ENCODE peak calls at places on chromosomes 5 and 9, in seven cellular contexts. One of them, this sample, is unnamed.

GRCh38 chr5:119360905-119361605 is 5.2 kb downstream of the TNFAIP8 start:
- DNase-seq in prostate gland: no peak
- DNase-seq in PC-3: peak; percentile 77
- DNase-seq in stomach: no peak
- DNase-seq in body of pancreas: no peak
- DNase-seq in uterus: no peak
- DNase-seq in left lung: no peak
- DNase-seq in this sample: no peak

GRCh38 chr9:113886471-113886870 is 10.4 kb downstream of the ZNF618 start:
- DNase-seq in left lung: no peak
- DNase-seq in prostate gland: no peak
- DNase-seq in PC-3: no peak
- DNase-seq in stomach: no peak
- DNase-seq in body of pancreas: no peak
- DNase-seq in uterus: no peak
- DNase-seq in this sample: no peak

GRCh38 chr5:88944751-88945507 is 61.9 kb upstream of the MEF2C start:
- DNase-seq in uterus: no peak
- DNase-seq in left lung: no peak
- DNase-seq in prostate gland: no peak
- DNase-seq in body of pancreas: no peak
- DNase-seq in PC-3: peak; percentile 58
- DNase-seq in stomach: no peak
- DNase-seq in this sample: no peak

GRCh38 chr9:36576866-36577265 is 4.2 kb downstream of the MELK start:
- DNase-seq in prostate gland: no peak
- DNase-seq in uterus: no peak
- DNase-seq in PC-3: no peak
- DNase-seq in body of pancreas: no peak
- DNase-seq in left lung: no peak
- DNase-seq in stomach: no peak
- DNase-seq in this sample: no peak

GRCh38 chr9:75185585-75186170 is 97.4 kb downstream of the OSTF1 start:
- DNase-seq in stomach: peak; percentile 51
- DNase-seq in PC-3: peak; percentile 27
- DNase-seq in uterus: no peak
- DNase-seq in left lung: peak; percentile 60
- DNase-seq in prostate gland: peak; percentile 13
- DNase-seq in body of pancreas: peak; percentile 56
- DNase-seq in this sample: peak; percentile 34

GRCh38 chr5:360277-361027 is 38.9 kb downstream of the AHRR start:
- DNase-seq in PC-3: no peak
- DNase-seq in stomach: no peak
- DNase-seq in left lung: peak; percentile 27
- DNase-seq in uterus: no peak
- DNase-seq in body of pancreas: no peak
- DNase-seq in prostate gland: no peak
- DNase-seq in this sample: no peak

GRCh38 chr5:139664273-139664693 is 16.1 kb downstream of the CXXC5 start:
- DNase-seq in body of pancreas: peak; percentile 43
- DNase-seq in stomach: no peak
- DNase-seq in left lung: peak; percentile 88
- DNase-seq in prostate gland: no peak
- DNase-seq in PC-3: no peak
- DNase-seq in uterus: no peak
- DNase-seq in this sample: no peak

GRCh38 chr5:40762716-40763115 is 7.0 kb upstream of the TTC33 start:
- DNase-seq in stomach: no peak
- DNase-seq in uterus: no peak
- DNase-seq in body of pancreas: no peak
- DNase-seq in PC-3: no peak
- DNase-seq in prostate gland: no peak
- DNase-seq in left lung: no peak
- DNase-seq in this sample: no peak

GRCh38 chr9:73133921-73134407 is 17.7 kb upstream of the ANXA1 start:
- DNase-seq in body of pancreas: no peak
- DNase-seq in uterus: no peak
- DNase-seq in left lung: no peak
- DNase-seq in prostate gland: peak; percentile 75
- DNase-seq in PC-3: peak; percentile 60
- DNase-seq in stomach: no peak
- DNase-seq in this sample: no peak

GRCh38 chr9:133128152-133128551 is 7.1 kb upstream of the RALGDS start:
- DNase-seq in prostate gland: no peak
- DNase-seq in left lung: peak; percentile 70
- DNase-seq in body of pancreas: no peak
- DNase-seq in uterus: no peak
- DNase-seq in PC-3: no peak
- DNase-seq in stomach: no peak
- DNase-seq in this sample: no peak
- H3K27me3 ChIP-seq in prostate gland: no peaks in the 10 kb centered on the region
- H3K27me3 ChIP-seq in left lung: no peaks in the 10 kb centered on the region
- H3K27me3 ChIP-seq in body of pancreas: no peaks in the 10 kb centered on the region
- H3K27me3 ChIP-seq in uterus: no peaks in the 10 kb centered on the region
- H3K27me3 ChIP-seq in PC-3: no peaks in the 10 kb centered on the region
- H3K27me3 ChIP-seq in stomach: no peaks in the 10 kb centered on the region
- H3K27me3 ChIP-seq in this sample: no peaks in the 10 kb centered on the region

GRCh38 chr9:98804083-98804482 is 3.4 kb upstream of the GALNT12 start:
- DNase-seq in uterus: no peak
- DNase-seq in prostate gland: no peak
- DNase-seq in left lung: no peak
- DNase-seq in body of pancreas: no peak
- DNase-seq in PC-3: no peak
- DNase-seq in stomach: no peak
- DNase-seq in this sample: no peak
- H3K4me1 ChIP-seq in uterus: peaks cover 4% of the 10 kb centered on the region
- H3K4me1 ChIP-seq in prostate gland: peaks cover 7% of the 10 kb centered on the region
- H3K4me1 ChIP-seq in left lung: peaks cover 6% of the 10 kb centered on the region
- H3K4me1 ChIP-seq in body of pancreas: peaks cover 20% of the 10 kb centered on the region
- H3K4me1 ChIP-seq in PC-3: peaks cover 40% of the 10 kb centered on the region
- H3K4me1 ChIP-seq in stomach: peaks cover 33% of the 10 kb centered on the region
- H3K4me1 ChIP-seq in this sample: peaks cover 16% of the 10 kb centered on the region

DNA sequence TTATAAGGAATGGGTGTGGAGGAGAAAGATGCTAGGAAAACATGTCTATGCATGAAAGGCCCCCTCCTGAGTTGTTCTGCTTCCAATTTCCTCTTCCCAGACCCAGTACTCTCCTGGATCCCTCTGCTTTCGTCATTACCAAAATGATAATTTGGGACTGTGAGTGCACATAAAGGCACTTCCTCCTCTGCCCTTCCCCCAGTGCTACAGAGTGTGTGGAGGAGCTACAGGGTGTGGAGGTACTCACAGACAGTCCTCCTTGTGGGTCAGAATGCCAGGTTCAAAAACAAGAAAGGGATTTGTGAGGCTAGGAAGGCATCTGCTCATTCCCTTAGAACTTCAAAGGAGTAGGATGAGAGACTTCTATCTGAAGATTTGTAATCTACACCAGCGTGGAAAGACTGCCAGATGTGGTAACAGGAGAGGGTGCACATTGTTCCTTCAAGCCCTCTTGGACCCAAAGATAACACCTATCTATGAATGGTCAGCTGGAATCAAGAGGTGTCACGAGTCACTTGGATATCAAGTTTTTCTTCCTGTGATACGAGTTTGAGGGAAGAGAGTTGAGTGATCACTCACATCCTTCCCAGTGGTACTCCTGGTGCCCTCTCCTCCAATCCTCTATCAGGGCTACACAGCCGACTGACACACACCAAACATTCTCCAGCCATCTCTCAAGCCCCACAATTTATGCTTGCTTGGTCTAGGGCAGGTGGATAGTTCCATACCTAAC is 201.1 kb downstream of the EPB41L4A start:
- DNase-seq in body of pancreas: no peak
- DNase-seq in uterus: no peak
- DNase-seq in left lung: no peak
- DNase-seq in PC-3: no peak
- DNase-seq in stomach: no peak
- DNase-seq in prostate gland: no peak
- DNase-seq in this sample: no peak
- H3K27ac ChIP-seq in body of pancreas: no peak overlapping the region
- H3K27ac ChIP-seq in uterus: no peak overlapping the region
- H3K27ac ChIP-seq in left lung: no peak overlapping the region
- H3K27ac ChIP-seq in PC-3: no peak overlapping the region
- H3K27ac ChIP-seq in stomach: no peak overlapping the region
- H3K27ac ChIP-seq in prostate gland: no peak overlapping the region
- H3K27ac ChIP-seq in this sample: no peak overlapping the region

GRCh38 chr9:84871983-84872382 is 202.5 kb downstream of the NTRK2 start:
- DNase-seq in stomach: no peak
- DNase-seq in uterus: no peak
- DNase-seq in left lung: no peak
- DNase-seq in PC-3: no peak
- DNase-seq in prostate gland: no peak
- DNase-seq in body of pancreas: no peak
- DNase-seq in this sample: no peak
- H3K27me3 ChIP-seq in stomach: no peaks in the 10 kb centered on the region
- H3K27me3 ChIP-seq in uterus: no peaks in the 10 kb centered on the region
- H3K27me3 ChIP-seq in left lung: no peaks in the 10 kb centered on the region
- H3K27me3 ChIP-seq in PC-3: no peaks in the 10 kb centered on the region
- H3K27me3 ChIP-seq in prostate gland: no peaks in the 10 kb centered on the region
- H3K27me3 ChIP-seq in body of pancreas: no peaks in the 10 kb centered on the region
- H3K27me3 ChIP-seq in this sample: no peaks in the 10 kb centered on the region

This sample was measured in CD4-positive, alpha-beta memory T cell.